ENCODE peak calls at places on chromosomes 11 and 22, in ten cellular contexts. K is right atrium auricular region; Z is GM12865; L is stimulated activated CD4-positive, alpha-beta T cell treated with anti-CD3 and anti-CD28 coated beads, Interleukin-2, amount 100 ng/mL, for 48 hours; W is CMK; R is lower leg skin; T is GM06990; Q is RCC 7860; X is CD4-positive, alpha-beta T cell; I is GM04504. D is an unnamed sample.
A peak's percentile ranks its signal among the peaks of the same experiment; 100 is the strongest.

GRCh38 chr22:29727248-29727551 is 7.4 kb downstream of the CABP7 start:
- DNase-seq in Q (peak; percentile 5), I (no peak), Z (peak; percentile 20), T (no peak), R (no peak), K (no peak), X (no peak), L (no peak), W (no peak), D (peak; percentile 21)

GRCh38 chr11:72240461-72241289 is 3.3 kb downstream of the PHOX2A start:
- DNase-seq in X (no peak), L (no peak), T (no peak), Z (no peak), R (no peak), I (no peak), K (no peak), Q (no peak), W (no peak), D (no peak)

GRCh38 chr11:117830674-117831351 is 6.3 kb upstream of the FXYD2 start:
- DNase-seq in R (no peak), Z (peak; percentile 25), Q (no peak), L (no peak), K (no peak), I (no peak), T (no peak), W (no peak), X (no peak), D (no peak)

GRCh38 chr11:70581991-70582885 is 183.9 kb downstream of the CTTN start:
- DNase-seq in W (no peak), Q (no peak), T (no peak), I (no peak), X (no peak), R (no peak), L (no peak), Z (no peak), K (no peak), D (no peak)

GRCh38 chr11:110128161-110128560 is 35.0 kb downstream of the ZC3H12C start:
- DNase-seq in K (no peak), R (no peak), I (peak; percentile 27), T (no peak), W (no peak), L (no peak), Q (no peak), Z (no peak), X (no peak), D (peak; percentile 61)

GRCh38 chr11:59767212-59767611 is 12.0 kb downstream of the STX3 start:
- DNase-seq in R (no peak), L (no peak), W (peak; percentile 91), T (no peak), Q (no peak), X (no peak), K (no peak), Z (no peak), I (no peak), D (no peak)

GRCh38 chr11:66556086-66556485 is 9.4 kb downstream of the ACTN3 start:
- DNase-seq in I (no peak), X (no peak), Z (no peak), K (no peak), Q (no peak), R (no peak), T (no peak), W (no peak), L (no peak), D (no peak)

GRCh38 chr22:39301926-39302325 is 17.5 kb downstream of the RPL3 start:
- DNase-seq in Q (no peak), T (no peak), I (no peak), K (no peak), W (no peak), R (no peak), X (no peak), Z (no peak), L (no peak), D (no peak)

GRCh38 chr22:19761022-19761499 is 483 bp downstream of the TBX1 start:
- DNase-seq in I (no peak), Q (no peak), L (no peak), T (no peak), W (no peak), R (no peak), K (no peak), X (no peak), Z (no peak), D (no peak)

GRCh38 chr11:116580828-116581227 is 192.0 kb downstream of the BUD13 start:
- DNase-seq in L (no peak), I (no peak), R (no peak), X (no peak), Q (no peak), W (no peak), T (no peak), K (no peak), Z (no peak), D (no peak)

GRCh38 chr11:64560139-64560771 is 30.8 kb upstream of the SLC22A12 start:
- DNase-seq in Z (no peak), L (no peak), R (no peak), X (no peak), Q (no peak), W (no peak), K (no peak), I (no peak), T (no peak), D (no peak)

GRCh38 chr22:38180841-38181452 is 683 bp downstream of the PLA2G6 start:
- DNase-seq in T (peak; percentile 65), X (peak; percentile 23), K (no peak), R (no peak), Q (no peak), L (no peak), I (no peak), Z (peak; percentile 85), W (no peak), D (no peak)

GRCh38 chr11:119307219-119307618 is 9.7 kb downstream of the MCAM start:
- DNase-seq in W (no peak), L (no peak), X (no peak), R (no peak), Z (no peak), K (no peak), Q (no peak), I (no peak), T (no peak), D (no peak)

GRCh38 chr11:45333506-45333971 is 47.4 kb upstream of the SYT13 start:
- DNase-seq in L (no peak), X (no peak), R (no peak), I (no peak), Q (peak; percentile 18), T (no peak), Z (peak; percentile 19), W (no peak), K (no peak), D (peak; percentile 12)

D was measured in fibroblast of the conjunctiva.